ENCODE peak calls at places on chromosomes 6 and 20, in four cellular contexts. P is AG10803, I is fibroblast of pulmonary artery, U is A673. K is an unnamed sample.

GRCh38 chr20:57484772-57485171 is 40.2 kb downstream of the CTCFL start:
- DNase-seq in P (no peak), I (no peak), U (no peak), K (no peak)

GRCh38 chr6:151905072-151905471 is 97.6 kb downstream of the ESR1 start:
- DNase-seq in P (no peak), I (no peak), U (no peak), K (no peak)

GRCh38 chr6:151385177-151385576 is 6.2 kb downstream of the ZBTB2 start:
- DNase-seq in P (no peak), I (no peak), U (no peak), K (no peak)

GRCh38 chr6:113564401-113565161 is 292.6 kb upstream of the MARCKS start:
- DNase-seq in P (peak), I (peak), U (peak), K (no peak)

GRCh38 chr20:24628985-24629384 is 159.6 kb downstream of the SYNDIG1 start:
- DNase-seq in P (no peak), I (no peak), U (no peak), K (no peak)

GRCh38 chr6:144944121-144944520 is 659.0 kb downstream of the UTRN start:
- DNase-seq in P (no peak), I (no peak), U (no peak), K (no peak)

GRCh38 chr20:44861547-44862006 is 23.9 kb upstream of the YWHAB start:
- DNase-seq in P (peak), I (peak), U (no peak), K (peak)

GRCh38 chr6:134035823-134036296 is 16.6 kb downstream of the SLC2A12 start:
- DNase-seq in P (peak), I (peak), U (no peak), K (peak)

GRCh38 chr6:73309784-73310502 is 44.1 kb downstream of the DPPA5 start:
- DNase-seq in P (peak), I (peak), U (peak), K (peak)

GRCh38 chr20:1434571-1435336 is 31.9 kb downstream of the NSFL1C start:
- DNase-seq in P (peak), I (peak), U (no peak), K (peak)

GRCh38 chr20:34412453-34412852 is 49.4 kb downstream of the ITCH start:
- DNase-seq in P (no peak), I (no peak), U (no peak), K (no peak)

GRCh38 chr6:157244175-157244574 is 79.1 kb downstream of the TMEM242 start:
- DNase-seq in P (peak), I (peak), U (peak), K (peak)

GRCh38 chr20:22508426-22508825 is 75.9 kb downstream of the FOXA2 start:
- DNase-seq in P (no peak), I (no peak), U (no peak), K (no peak)

GRCh38 chr20:41063442-41063841 is 34.8 kb downstream of the TOP1 start:
- DNase-seq in P (no peak), I (no peak), U (peak), K (no peak)
- TF ChIP-seq CTCF in P (no peak), I (no peak), U (no peak), K (no peak)

GRCh38 chr6:90631046-90631445 is 44.2 kb upstream of the MAP3K7 start:
- DNase-seq in P (no peak), I (no peak), U (no peak), K (no peak)
- TF ChIP-seq CTCF in P (no peak), I (no peak), U (no peak), K (no peak)

DNA sequence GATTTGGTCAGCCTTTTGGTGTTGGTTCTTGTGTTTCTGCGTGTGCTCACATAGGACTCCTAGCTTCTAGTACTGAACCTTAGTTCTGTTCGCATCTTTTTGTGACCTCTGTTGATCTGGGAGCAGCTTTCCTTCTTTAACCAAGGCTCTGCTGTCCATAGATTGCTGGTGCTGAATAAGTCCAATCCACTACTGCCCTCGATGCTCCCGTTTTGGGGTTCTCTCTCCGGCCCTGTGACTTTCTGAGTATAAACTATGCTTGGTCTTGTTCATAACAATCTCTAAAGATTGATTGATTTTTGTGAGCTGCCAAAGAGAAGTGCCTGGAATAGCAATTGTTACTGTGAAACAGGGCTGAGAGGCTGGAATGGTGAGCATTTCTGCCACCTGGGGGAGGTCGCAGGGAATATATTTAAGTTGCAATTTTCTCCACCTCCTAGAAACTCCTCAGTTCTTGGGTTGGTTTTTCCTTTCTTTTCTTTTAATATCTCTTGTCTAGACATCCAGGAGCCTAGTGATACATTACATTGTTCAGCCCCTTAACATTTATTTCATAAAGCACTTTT is 422.9 kb upstream of the CHD6 start:
- DNase-seq in P (no peak), I (no peak), U (no peak), K (no peak)
- TF ChIP-seq CTCF in P (peak), I (no peak), U (peak), K (no peak)

GRCh38 chr6:159823953-159824352 is 23.9 kb downstream of the PNLDC1 start:
- DNase-seq in P (no peak), I (no peak), U (no peak), K (no peak)

GRCh38 chr6:159828074-159828473 is 28.0 kb downstream of the PNLDC1 start:
- DNase-seq in P (peak), I (no peak), U (peak), K (no peak)

GRCh38 chr6:159826004-159826403 is 25.9 kb downstream of the PNLDC1 start:
- DNase-seq in P (no peak), I (no peak), U (no peak), K (no peak)

GRCh38 chr6:159829515-159829914 is 29.4 kb downstream of the PNLDC1 start:
- DNase-seq in P (no peak), I (no peak), U (no peak), K (no peak)

GRCh38 chr6:159826968-159827647 is 27.0 kb downstream of the PNLDC1 start:
- DNase-seq in P (no peak), I (no peak), U (no peak), K (no peak)
- TF ChIP-seq CTCF in P (no peak), I (no peak), U (no peak), K (no peak)

K was measured in MCF 10A.